ENCODE peak calls at places on chromosomes 11 and 22, in eight cellular contexts. B is breast epithelium, P is brain microvascular endothelial cell, T is endodermal cell, I is neural progenitor cell, L is AG10803, S is cardiac fibroblast, V is HFF-Myc. J is an unnamed sample.

GRCh38 chr22:27100789-27101188 is 443.4 kb downstream of the MIAT start:
- DNase-seq in B (no peak), P (peak; percentile 58), T (peak; percentile 77), I (peak; percentile 88), L (peak; percentile 82), S (no peak), V (no peak), J (peak; percentile 60)

GRCh38 chr11:41456288-41456687 is 3.2 kb downstream of the LRRC4C start:
- DNase-seq in B (no peak), P (no peak), T (no peak), I (peak; percentile 51), L (no peak), S (no peak), V (no peak), J (no peak)

GRCh38 chr11:3341298-3341697 is 37.6 kb downstream of the ZNF195 start:
- DNase-seq in B (peak; percentile 45), P (peak; percentile 20), T (peak; percentile 94), I (peak; percentile 77), L (peak; percentile 8), S (peak; percentile 47), V (no peak), J (no peak)

GRCh38 chr11:31995031-31995430 is 95.8 kb upstream of the RCN1 start:
- DNase-seq in B (no peak), P (no peak), T (no peak), I (no peak), L (no peak), S (no peak), V (no peak), J (no peak)

GRCh38 chr11:12086271-12087074 is 23.9 kb upstream of the MICAL2 start:
- DNase-seq in B (no peak), P (peak; percentile 95), T (no peak), I (no peak), L (peak; percentile 98), S (peak; percentile 98), V (peak; percentile 92), J (peak; percentile 68)

GRCh38 chr11:102836290-102836875 is 7.0 kb downstream of the MMP3 start:
- DNase-seq in B (peak; percentile 64), P (peak; percentile 65), T (no peak), I (no peak), L (peak; percentile 92), S (peak; percentile 81), V (no peak), J (peak; percentile 26)

GRCh38 chr11:115576606-115577005 is 72.4 kb upstream of the CADM1 start:
- DNase-seq in B (no peak), P (no peak), T (no peak), I (no peak), L (no peak), S (no peak), V (no peak), J (no peak)

GRCh38 chr22:40605676-40606250 is 30.8 kb downstream of the MRTFA start:
- DNase-seq in B (no peak), P (no peak), T (no peak), I (no peak), L (peak; percentile 66), S (peak; percentile 30), V (no peak), J (no peak)

GRCh38 chr11:16791494-16791961 is 53.1 kb downstream of the C11orf58 start:
- DNase-seq in B (peak; percentile 48), P (peak; percentile 96), T (no peak), I (no peak), L (peak; percentile 92), S (peak; percentile 95), V (peak; percentile 81), J (peak; percentile 91)

GRCh38 chr11:85526564-85526963 is 100.6 kb downstream of the DLG2 start:
- DNase-seq in B (no peak), P (no peak), T (no peak), I (no peak), L (no peak), S (no peak), V (no peak), J (no peak)

GRCh38 chr11:34977039-34977906 is 60.9 kb downstream of the PDHX start:
- DNase-seq in B (no peak), P (peak; percentile 40), T (no peak), I (no peak), L (peak; percentile 66), S (peak; percentile 90), V (peak; percentile 90), J (peak; percentile 51)

GRCh38 chr11:45163956-45164575 is 17.6 kb downstream of the PRDM11 start:
- DNase-seq in B (no peak), P (no peak), T (no peak), I (no peak), L (no peak), S (no peak), V (no peak), J (no peak)

GRCh38 chr11:103623933-103624332 is 412.5 kb upstream of the DDI1 start:
- DNase-seq in B (no peak), P (no peak), T (no peak), I (no peak), L (no peak), S (no peak), V (no peak), J (no peak)

GRCh38 chr11:113664981-113665710 is 41.0 kb downstream of the TMPRSS5 start:
- DNase-seq in B (no peak), P (no peak), T (peak; percentile 9), I (no peak), L (no peak), S (no peak), V (no peak), J (no peak)

GRCh38 chr11:113670149-113670829 is 35.8 kb downstream of the TMPRSS5 start:
- DNase-seq in B (no peak), P (no peak), T (peak; percentile 27), I (no peak), L (no peak), S (no peak), V (no peak), J (no peak)

GRCh38 chr11:113668255-113668654 is 37.9 kb downstream of the TMPRSS5 start:
- DNase-seq in B (no peak), P (no peak), T (no peak), I (no peak), L (no peak), S (peak; percentile 59), V (no peak), J (no peak)

GRCh38 chr11:113666584-113666983 is 39.5 kb downstream of the TMPRSS5 start:
- DNase-seq in B (no peak), P (no peak), T (no peak), I (no peak), L (no peak), S (no peak), V (no peak), J (no peak)

DNA sequence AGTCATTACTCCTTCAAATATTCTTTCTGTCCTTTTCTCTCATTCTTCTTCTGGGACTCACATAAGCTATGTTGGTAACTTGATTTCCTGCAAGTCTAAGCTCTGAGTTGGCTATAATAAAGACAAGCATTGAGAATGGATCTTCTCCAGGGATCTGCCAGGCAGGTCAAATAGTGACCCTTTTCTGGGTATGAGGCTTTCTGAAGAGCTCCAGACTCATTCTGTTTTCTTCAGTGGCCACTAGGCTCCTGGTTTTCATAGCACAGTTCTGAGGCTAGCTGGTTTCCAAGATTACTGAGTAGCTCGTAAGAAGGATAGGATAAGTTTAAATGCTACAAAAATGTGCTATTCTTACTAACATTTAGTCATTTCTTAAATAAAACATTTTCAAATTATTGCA is 38.3 kb downstream of the TMPRSS5 start:
- DNase-seq in B (no peak), P (no peak), T (peak; percentile 10), I (no peak), L (no peak), S (no peak), V (no peak), J (no peak)
- TF ChIP-seq CTCF in B (no peak), P (peak; percentile 17), T (peak; percentile 48), I (no peak), L (no peak), S (no peak), V (no peak), J (no peak)

GRCh38 chr11:925158-925495 is 543 bp upstream of the AP2A2 start:
- DNase-seq in B (no peak), P (no peak), T (no peak), I (peak; percentile 13), L (no peak), S (no peak), V (no peak), J (no peak)

GRCh38 chr11:929405-929804 is 3.7 kb downstream of the AP2A2 start:
- DNase-seq in B (no peak), P (no peak), T (no peak), I (no peak), L (no peak), S (no peak), V (no peak), J (no peak)

GRCh38 chr11:926341-926916 is 759 bp downstream of the AP2A2 start:
- DNase-seq in B (no peak), P (peak; percentile 37), T (peak; percentile 58), I (peak; percentile 24), L (peak; percentile 64), S (peak; percentile 59), V (no peak), J (no peak)

GRCh38 chr11:925496-926301 is at the start of gene AP2A2:
- DNase-seq in B (peak; percentile 82), P (peak; percentile 64), T (peak; percentile 94), I (peak; percentile 98), L (peak; percentile 90), S (peak; percentile 86), V (no peak), J (peak; percentile 70)

GRCh38 chr11:927871-928270 is 2.2 kb downstream of the AP2A2 start:
- DNase-seq in B (no peak), P (no peak), T (no peak), I (no peak), L (no peak), S (no peak), V (no peak), J (no peak)
- H3K4me3 ChIP-seq in B (no peak overlapping the region), P (no peak overlapping the region), T (peak overlapping the region; percentile 89), I (no peak overlapping the region), L (no peak overlapping the region), S (no peak overlapping the region), V (no peak overlapping the region), J (no peak overlapping the region)

GRCh38 chr11:1480191-1480554 is 6.4 kb downstream of the MOB2 start:
- DNase-seq in B (no peak), P (no peak), T (no peak), I (no peak), L (no peak), S (no peak), V (no peak), J (no peak)

GRCh38 chr11:1481861-1482441 is 4.6 kb downstream of the MOB2 start:
- DNase-seq in B (no peak), P (no peak), T (no peak), I (no peak), L (no peak), S (no peak), V (no peak), J (no peak)

GRCh38 chr11:1480555-1481482 is 5.8 kb downstream of the MOB2 start:
- DNase-seq in B (no peak), P (no peak), T (no peak), I (no peak), L (no peak), S (no peak), V (no peak), J (no peak)

GRCh38 chr11:1482581-1483444 is 3.8 kb downstream of the MOB2 start:
- DNase-seq in B (no peak), P (no peak), T (peak; percentile 65), I (no peak), L (no peak), S (no peak), V (no peak), J (no peak)

GRCh38 chr11:1481483-1481825 is 5.1 kb downstream of the MOB2 start:
- DNase-seq in B (no peak), P (no peak), T (no peak), I (peak; percentile 42), L (no peak), S (no peak), V (no peak), J (no peak)
- TF ChIP-seq CTCF in B (no peak), P (no peak), T (no peak), I (peak; percentile 25), L (no peak), S (no peak), V (no peak), J (no peak)

GRCh38 chr11:9625158-9625557 is 38.7 kb upstream of the SWAP70 start:
- DNase-seq in B (peak; percentile 76), P (no peak), T (peak; percentile 26), I (no peak), L (no peak), S (no peak), V (no peak), J (no peak)
- H3K4me3 ChIP-seq in B (no peak overlapping the region), P (no peak overlapping the region), T (no peak overlapping the region), I (no peak overlapping the region), L (no peak overlapping the region), S (no peak overlapping the region), V (no peak overlapping the region), J (no peak overlapping the region)

J was measured in astrocyte of the cerebellum.